ENCODE peak calls at places on chromosome 10, in six cellular contexts. Z, E, U, H, N and O are unnamed samples.

GRCh38 chr10:48199580-48200377 is 74.7 kb downstream of the FRMPD2 start:
- DNase-seq in H (no peak), U (no peak), N (no peak), Z (peak; percentile 44), E (no peak), O (no peak)

GRCh38 chr10:58436071-58436470 is 50.9 kb downstream of the TFAM start:
- DNase-seq in Z (no peak), H (no peak), E (no peak), N (no peak), U (peak; percentile 51), O (no peak)

GRCh38 chr10:104735036-104735435 is 93.9 kb downstream of the SORCS3 start:
- DNase-seq in N (no peak), Z (no peak), U (peak; percentile 66), E (peak; percentile 40), H (peak; percentile 15), O (no peak)

GRCh38 chr10:99849057-99849456 is 66.6 kb downstream of the ABCC2 start:
- DNase-seq in N (no peak), Z (no peak), E (no peak), H (no peak), U (no peak), O (no peak)

GRCh38 chr10:43628956-43629355 is 19.7 kb downstream of the ZNF32 start:
- DNase-seq in U (no peak), E (no peak), N (no peak), H (no peak), Z (no peak), O (no peak)

GRCh38 chr10:120372917-120373316 is 84.1 kb upstream of the PLPP4 start:
- DNase-seq in E (no peak), U (no peak), H (no peak), Z (no peak), N (no peak), O (no peak)

GRCh38 chr10:126063353-126063791 is 167.0 kb downstream of the FANK1 start:
- DNase-seq in Z (no peak), N (no peak), H (no peak), E (no peak), U (peak; percentile 40), O (no peak)

GRCh38 chr10:36109399-36110023 is 467.4 kb upstream of the FZD8 start:
- DNase-seq in U (no peak), N (no peak), H (no peak), E (no peak), Z (no peak), O (no peak)

GRCh38 chr10:28075424-28075823 is 76.5 kb upstream of the ODAD2 start:
- DNase-seq in H (no peak), E (no peak), Z (no peak), U (no peak), N (no peak), O (no peak)

GRCh38 chr10:67934331-67934730 is 49.9 kb downstream of the SIRT1 start:
- DNase-seq in Z (no peak), E (no peak), H (no peak), U (no peak), N (no peak), O (no peak)

GRCh38 chr10:91104185-91105041 is 116.0 kb upstream of the PCGF5 start:
- DNase-seq in H (peak; percentile 19), U (no peak), Z (no peak), E (no peak), N (peak; percentile 3), O (no peak)

GRCh38 chr10:28429573-28430216 is 103.2 kb upstream of the WAC start:
- DNase-seq in U (peak; percentile 47), E (no peak), H (no peak), Z (no peak), N (no peak), O (no peak)

GRCh38 chr10:78448994-78449418 is 415.3 kb downstream of the RPS24 start:
- DNase-seq in N (no peak), E (no peak), U (no peak), Z (no peak), H (no peak), O (no peak)

GRCh38 chr10:103111031-103111917 is 81.8 kb downstream of the NT5C2 start:
- DNase-seq in Z (no peak), N (no peak), U (no peak), E (no peak), H (no peak), O (no peak)

DNA sequence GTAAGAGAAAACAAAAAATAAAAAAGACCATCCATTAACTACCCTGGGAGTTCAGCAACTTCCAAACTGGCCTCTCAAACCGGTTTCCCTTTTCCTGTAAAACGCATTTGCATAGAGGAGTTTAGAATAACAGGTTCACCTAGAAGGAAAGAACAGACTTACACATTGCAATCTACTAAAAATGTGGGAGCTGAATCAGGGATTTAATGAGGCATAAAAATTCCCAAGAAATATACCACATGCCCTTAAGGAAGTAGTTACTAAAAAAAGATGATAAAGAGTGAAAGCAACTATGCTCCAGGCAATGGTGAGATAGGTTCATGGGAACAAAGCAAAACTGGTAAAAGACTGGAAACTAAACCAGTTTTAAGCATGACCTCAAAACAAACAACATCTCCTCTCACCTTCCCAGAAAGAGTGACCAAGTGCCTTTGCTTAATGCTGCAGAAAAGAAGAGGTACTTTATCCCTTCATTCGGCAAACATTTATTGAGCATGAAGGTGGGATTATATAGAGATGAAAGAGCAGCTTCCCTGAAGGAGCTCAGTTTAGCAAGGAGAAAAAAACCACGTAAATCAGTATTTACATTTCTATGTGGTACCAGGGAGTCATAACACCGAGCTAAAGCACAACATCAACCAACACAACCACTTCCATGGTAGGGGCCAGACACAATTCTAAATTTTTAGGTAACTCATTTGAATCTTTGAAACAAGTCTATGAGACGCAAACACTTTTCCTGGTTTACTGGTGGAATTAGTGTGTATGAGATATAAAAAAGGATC is 152.8 kb downstream of the SGMS1 start:
- DNase-seq in E (no peak), N (no peak), H (no peak), Z (peak; percentile 8), U (peak; percentile 57), O (no peak)
- H3K4me3 ChIP-seq in E (no peak overlapping the region), N (no peak overlapping the region), H (no peak overlapping the region), Z (no peak overlapping the region), U (no peak overlapping the region), O (no peak overlapping the region)

DNA sequence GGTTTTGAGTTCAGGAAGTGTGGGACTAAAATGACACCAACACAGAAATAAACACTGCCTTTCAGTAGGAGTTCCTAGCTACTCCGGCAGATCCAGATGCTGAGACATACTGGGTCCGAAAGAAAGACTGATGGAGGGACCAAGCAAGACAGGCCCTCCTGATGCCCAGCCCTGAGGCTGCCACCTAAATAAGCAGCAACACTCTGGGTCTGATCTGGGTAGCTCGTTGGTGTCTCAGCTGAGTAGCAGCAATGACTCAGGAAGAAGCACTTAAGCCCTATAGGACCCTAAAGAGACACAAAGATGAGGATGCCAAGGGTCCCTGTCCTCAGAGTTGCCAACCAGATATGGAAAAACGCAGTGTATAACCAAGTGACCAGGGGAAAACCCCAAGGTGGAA is 190.7 kb downstream of the FAM107B start:
- DNase-seq in H (no peak), N (no peak), U (no peak), Z (no peak), E (no peak), O (no peak)
- H3K4me1 ChIP-seq in H (no peaks in the 10 kb centered on the region), N (peaks cover 24% of the 10 kb centered on the region), U (peaks cover 6% of the 10 kb centered on the region), Z (peaks cover 36% of the 10 kb centered on the region), E (peaks cover 11% of the 10 kb centered on the region), O (no peaks in the 10 kb centered on the region)

GRCh38 chr10:31153692-31154091 is 122.0 kb upstream of the ZNF438 start:
- DNase-seq in N (no peak), U (no peak), H (no peak), E (no peak), Z (no peak), O (no peak)
- H3K27me3 ChIP-seq in N (no peaks in the 10 kb centered on the region), U (no peaks in the 10 kb centered on the region), H (no peaks in the 10 kb centered on the region), E (no peaks in the 10 kb centered on the region), Z (no peaks in the 10 kb centered on the region), O (no peaks in the 10 kb centered on the region)

GRCh38 chr10:72803119-72803505 is 90.4 kb upstream of the OIT3 start:
- DNase-seq in H (no peak), Z (no peak), U (no peak), E (no peak), N (no peak), O (no peak)
- H3K4me3 ChIP-seq in H (peak overlapping the region; percentile 10), Z (no peak overlapping the region), U (no peak overlapping the region), E (no peak overlapping the region), N (no peak overlapping the region), O (no peak overlapping the region)

GRCh38 chr10:89438525-89438924 is 24.2 kb downstream of the IFIT5 start:
- DNase-seq in E (no peak), U (no peak), Z (no peak), N (no peak), H (no peak), O (no peak)

GRCh38 chr10:89440262-89440661 is 25.9 kb downstream of the IFIT5 start:
- DNase-seq in Z (no peak), E (peak; percentile 61), H (peak; percentile 31), U (no peak), N (no peak), O (peak; percentile 51)

GRCh38 chr10:89442347-89442746 is 28.0 kb downstream of the IFIT5 start:
- DNase-seq in H (no peak), Z (no peak), U (no peak), E (no peak), N (no peak), O (no peak)
- H3K4me1 ChIP-seq in H (no peaks in the 10 kb centered on the region), Z (no peaks in the 10 kb centered on the region), U (no peaks in the 10 kb centered on the region), E (peaks cover 6% of the 10 kb centered on the region), N (no peaks in the 10 kb centered on the region), O (peaks cover 3% of the 10 kb centered on the region)

DNA sequence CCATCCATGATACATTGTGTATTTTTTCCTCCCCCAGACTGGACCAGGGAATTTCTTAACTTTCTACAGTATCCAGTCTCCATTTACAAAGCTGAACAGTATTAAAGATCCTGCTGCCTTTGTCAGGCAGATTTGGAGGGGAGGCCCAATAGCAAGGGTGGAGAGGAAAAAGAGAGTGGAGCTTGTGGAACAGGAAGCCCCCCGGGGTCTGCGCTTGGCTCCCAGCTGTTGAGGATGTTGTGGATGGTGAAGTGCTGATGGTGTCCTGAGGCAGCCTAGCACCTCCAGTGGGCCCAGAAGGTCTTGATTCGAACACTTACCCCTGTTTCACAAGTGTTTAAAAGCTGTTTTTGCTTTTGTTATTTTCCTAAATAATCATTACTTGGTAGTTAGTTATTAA is 29.5 kb upstream of the MTPAP start:
- DNase-seq in U (peak; percentile 25), N (no peak), Z (no peak), E (no peak), H (no peak), O (no peak)
- H3K27me3 ChIP-seq in U (no peaks in the 10 kb centered on the region), N (no peaks in the 10 kb centered on the region), Z (no peaks in the 10 kb centered on the region), E (no peaks in the 10 kb centered on the region), H (no peaks in the 10 kb centered on the region), O (no peaks in the 10 kb centered on the region)